ENCODE peak calls at places on chromosomes 4 and X, in six cellular contexts. N, H, X, M, K and O are unnamed samples.

GRCh38 chr4:3820806-3821579 is 54.8 kb downstream of the ADRA2C start:
- DNase-seq in N (no peak), H (no peak), X (no peak), M (no peak), K (no peak), O (no peak)

GRCh38 chr4:26992657-26993361 is 132.2 kb downstream of the STIM2 start:
- DNase-seq in N (no peak), H (peak), X (no peak), M (peak), K (no peak), O (peak)

GRCh38 chrX:101759000-101759399 is 99.3 kb upstream of the ARMCX2 start:
- DNase-seq in N (peak), H (peak), X (no peak), M (peak), K (no peak), O (peak)

GRCh38 chr4:87849612-87850011 is 16.8 kb downstream of the MEPE start:
- DNase-seq in N (no peak), H (peak), X (no peak), M (no peak), K (no peak), O (peak)

GRCh38 chr4:64430933-64431332 is 21.7 kb upstream of the TECRL start:
- DNase-seq in N (no peak), H (no peak), X (no peak), M (no peak), K (no peak), O (no peak)

GRCh38 chr4:106201373-106201772 is 114.6 kb downstream of the TBCK start:
- DNase-seq in N (no peak), H (peak), X (no peak), M (no peak), K (peak), O (peak)

GRCh38 chrX:149539283-149540132 is 1.3 kb upstream of the EOLA1 start:
- DNase-seq in N (peak), H (peak), X (peak), M (peak), K (peak), O (peak)

GRCh38 chr4:189364032-189364449 is 576.6 kb upstream of the FRG1 start:
- DNase-seq in N (no peak), H (no peak), X (no peak), M (no peak), K (no peak), O (peak)

GRCh38 chr4:8362483-8362882 is 78.0 kb downstream of the ACOX3 start:
- DNase-seq in N (no peak), H (no peak), X (no peak), M (no peak), K (peak), O (no peak)

GRCh38 chr4:11729548-11729947 is 300.9 kb upstream of the HS3ST1 start:
- DNase-seq in N (no peak), H (peak), X (no peak), M (no peak), K (no peak), O (peak)

GRCh38 chrX:9293051-9293496 is 171.8 kb upstream of the TBL1X start:
- DNase-seq in N (no peak), H (peak), X (no peak), M (no peak), K (no peak), O (no peak)

GRCh38 chr4:84502955-84503373 is 3.9 kb upstream of the NKX6-1 start:
- DNase-seq in N (no peak), H (no peak), X (no peak), M (no peak), K (no peak), O (no peak)

GRCh38 chr4:21605006-21605405 is 343.6 kb downstream of the KCNIP4 start:
- DNase-seq in N (no peak), H (no peak), X (no peak), M (no peak), K (no peak), O (no peak)

GRCh38 chr4:109319684-109320083 is 17.2 kb upstream of the COL25A1 start:
- DNase-seq in N (no peak), H (no peak), X (no peak), M (no peak), K (no peak), O (no peak)

GRCh38 chr4:2417765-2418651 is at the start of gene ZFYVE28:
- DNase-seq in N (no peak), H (peak), X (peak), M (no peak), K (no peak), O (peak)

GRCh38 chrX:10043386-10043785 is 76.2 kb downstream of the CLDN34 start:
- DNase-seq in N (no peak), H (no peak), X (no peak), M (no peak), K (no peak), O (no peak)

GRCh38 chrX:153684447-153685178 is 3.1 kb upstream of the SLC6A8 start:
- DNase-seq in N (no peak), H (no peak), X (no peak), M (no peak), K (no peak), O (no peak)

GRCh38 chr4:76689079-76689817 is 208.7 kb downstream of the SOWAHB start:
- DNase-seq in N (peak), H (no peak), X (peak), M (no peak), K (peak), O (peak)

GRCh38 chr4:76881375-76881774 is 16.6 kb downstream of the SOWAHB start:
- DNase-seq in N (no peak), H (no peak), X (no peak), M (no peak), K (no peak), O (no peak)

GRCh38 chr4:153232768-153233167 is 28.5 kb downstream of the TRIM2 start:
- DNase-seq in N (peak), H (no peak), X (no peak), M (no peak), K (no peak), O (no peak)

GRCh38 chrX:9379697-9380551 is 84.9 kb upstream of the TBL1X start:
- DNase-seq in N (no peak), H (peak), X (no peak), M (no peak), K (peak), O (peak)